ENCODE peak calls at places on chromosomes 16 and 17, in six cellular contexts. G, D, F, W, K and R are unnamed samples.

GRCh38 chr16:64440421-64440831 is 681.4 kb downstream of the CDH11 start:
- DNase-seq in D (peak; percentile 98), G (peak; percentile 51), F (no peak), W (peak; percentile 36), K (peak; percentile 32), R (peak; percentile 81)

GRCh38 chr16:27638833-27639587 is 89.1 kb downstream of the KATNIP start:
- DNase-seq in F (no peak), W (no peak), G (no peak), K (no peak), D (no peak), R (no peak)

GRCh38 chr16:56741399-56741798 is 11.5 kb downstream of the NUP93 start:
- DNase-seq in G (no peak), K (no peak), F (no peak), W (no peak), D (no peak), R (no peak)

GRCh38 chr16:66322174-66322573 is 44.3 kb upstream of the CDH5 start:
- DNase-seq in D (no peak), G (no peak), K (no peak), F (no peak), W (no peak), R (no peak)

GRCh38 chr17:29002811-29003210 is 3.0 kb downstream of the SEZ6 start:
- DNase-seq in F (no peak), W (no peak), G (no peak), D (no peak), K (no peak), R (no peak)

GRCh38 chr16:65782537-65783290 is 583.8 kb upstream of the CDH5 start:
- DNase-seq in D (peak; percentile 97), F (no peak), W (no peak), K (no peak), G (no peak), R (peak; percentile 48)

GRCh38 chr16:22683730-22684280 is 130.2 kb upstream of the HS3ST2 start:
- DNase-seq in F (no peak), D (no peak), G (no peak), K (no peak), W (no peak), R (no peak)

GRCh38 chr16:11340710-11341109 is 4.5 kb upstream of the RMI2 start:
- DNase-seq in G (no peak), W (no peak), F (no peak), K (no peak), D (no peak), R (no peak)

GRCh38 chr16:85153656-85154091 is 41.4 kb upstream of the CIBAR2 start:
- DNase-seq in W (no peak), F (peak; percentile 22), D (no peak), K (no peak), G (no peak), R (no peak)

GRCh38 chr16:57998992-57999365 is 1.5 kb downstream of the ZNF319 start:
- DNase-seq in G (no peak), K (no peak), F (no peak), W (no peak), D (peak; percentile 47), R (no peak)

GRCh38 chr17:35900280-35900679 is 20.1 kb upstream of the CCL5 start:
- DNase-seq in D (no peak), K (no peak), F (no peak), G (no peak), W (no peak), R (no peak)

GRCh38 chr16:67552476-67552875 is 9.8 kb upstream of the CTCF start:
- DNase-seq in G (no peak), W (no peak), D (no peak), K (no peak), F (no peak), R (no peak)

GRCh38 chr16:1642148-1642547 is 30.0 kb downstream of the CRAMP1 start:
- DNase-seq in D (no peak), G (no peak), W (no peak), K (no peak), F (no peak), R (no peak)

GRCh38 chr16:81818514-81819304 is 39.6 kb downstream of the PLCG2 start:
- DNase-seq in K (no peak), F (no peak), D (no peak), W (no peak), G (no peak), R (no peak)

GRCh38 chr17:58082341-58082869 is 814 bp upstream of the DYNLL2 start:
- DNase-seq in W (no peak), F (no peak), G (no peak), D (no peak), K (peak; percentile 19), R (no peak)

GRCh38 chr17:8122391-8122922 is 1.4 kb downstream of the HES7 start:
- DNase-seq in G (no peak), F (no peak), D (peak; percentile 55), K (no peak), W (peak; percentile 28), R (peak; percentile 53)

GRCh38 chr17:8121531-8122390 is 2.1 kb downstream of the HES7 start:
- DNase-seq in W (peak; percentile 88), G (no peak), D (peak; percentile 45), K (peak; percentile 67), F (peak; percentile 75), R (peak; percentile 77)

GRCh38 chr17:8118769-8119574 is 658 bp upstream of the ALOXE3 start:
- DNase-seq in D (peak; percentile 90), W (peak; percentile 94), F (peak; percentile 85), K (peak; percentile 88), G (peak; percentile 67), R (peak; percentile 83)

GRCh38 chr17:8119575-8120519 is 1.5 kb upstream of the ALOXE3 start:
- DNase-seq in F (peak; percentile 71), W (peak; percentile 91), D (peak; percentile 96), K (peak; percentile 78), G (peak; percentile 81), R (peak; percentile 96)

GRCh38 chr17:8120520-8121443 is 2.5 kb upstream of the ALOXE3 start:
- DNase-seq in K (peak; percentile 59), D (peak; percentile 76), F (peak; percentile 65), W (peak; percentile 79), G (peak; percentile 79), R (peak; percentile 71)
- TF ChIP-seq CTCF in K (no peak), D (peak; percentile 48), F (peak; percentile 17), W (peak; percentile 28), G (peak; percentile 45), R (peak; percentile 36)

GRCh38 chr17:44988256-44988942 is 20.3 kb upstream of the C1QL1 start:
- DNase-seq in W (no peak), D (no peak), F (no peak), G (no peak), K (no peak), R (no peak)

GRCh38 chr17:44989552-44990138 is 21.5 kb upstream of the C1QL1 start:
- DNase-seq in W (no peak), D (no peak), K (no peak), F (no peak), G (no peak), R (no peak)

GRCh38 chr17:44987883-44988195 is 19.7 kb upstream of the C1QL1 start:
- DNase-seq in K (no peak), G (no peak), F (no peak), D (no peak), W (no peak), R (no peak)

GRCh38 chr17:44990994-44991393 is 22.9 kb upstream of the C1QL1 start:
- DNase-seq in K (no peak), W (no peak), G (peak; percentile 37), D (no peak), F (no peak), R (no peak)

GRCh38 chr17:44987194-44987882 is 19.2 kb upstream of the C1QL1 start:
- DNase-seq in W (no peak), G (no peak), K (no peak), D (no peak), F (peak; percentile 49), R (no peak)
- H3K4me3 ChIP-seq in W (no peak overlapping the region), G (no peak overlapping the region), K (no peak overlapping the region), D (no peak overlapping the region), F (no peak overlapping the region), R (no peak overlapping the region)

GRCh38 chr17:44924107-44924544 is 8.8 kb upstream of the GFAP start:
- DNase-seq in K (no peak), G (no peak), D (no peak), F (peak; percentile 11), W (no peak), R (no peak)
- TF ChIP-seq CTCF in K (no peak), G (no peak), D (no peak), F (no peak), W (no peak), R (no peak)

GRCh38 chr17:43033947-43034622 is 9.1 kb downstream of the RND2 start:
- DNase-seq in G (no peak), D (no peak), F (no peak), K (no peak), W (no peak), R (no peak)
- H3K4me3 ChIP-seq in G (no peak overlapping the region), D (no peak overlapping the region), F (peak overlapping the region; percentile 21), K (no peak overlapping the region), W (no peak overlapping the region), R (no peak overlapping the region)

DNA sequence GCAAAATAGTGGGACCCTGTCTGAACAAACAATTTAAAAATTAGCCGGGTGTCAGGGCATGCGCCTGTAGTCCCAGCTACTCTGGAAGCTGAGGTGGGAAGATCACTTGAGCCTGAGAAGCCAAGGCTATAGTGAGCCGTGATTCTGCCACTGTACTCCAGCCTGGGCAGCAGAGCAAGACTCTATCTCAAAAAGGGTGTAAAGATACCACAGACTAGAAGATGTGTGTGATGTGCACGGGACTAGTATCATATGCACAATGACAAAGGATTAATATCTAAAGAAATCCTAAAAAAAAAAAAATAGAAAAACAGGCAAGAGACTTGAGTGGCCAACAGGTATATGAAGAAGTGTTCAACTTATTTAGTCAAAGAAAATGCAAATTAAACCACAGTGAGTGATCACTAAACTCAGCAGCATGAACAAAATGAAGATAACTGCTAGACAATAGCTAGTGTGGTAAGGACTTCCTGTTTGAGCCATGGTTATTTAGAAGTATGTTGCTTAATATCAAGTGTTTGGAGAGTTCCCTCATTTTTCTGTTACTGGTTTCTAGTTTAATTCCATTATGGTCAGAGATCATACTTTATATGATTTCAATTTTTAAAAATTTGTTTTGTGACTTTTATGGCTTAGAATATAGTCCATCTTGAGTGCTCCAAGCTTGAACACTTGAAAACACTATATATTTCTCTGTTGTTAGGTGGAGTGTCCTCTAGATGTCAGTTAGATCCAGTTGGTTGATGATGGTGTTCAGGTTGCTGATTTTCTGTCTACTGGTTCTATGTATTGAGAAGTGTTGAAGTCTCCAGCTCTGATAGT is 14.7 kb upstream of the SLX4 start:
- DNase-seq in K (no peak), D (peak; percentile 47), F (no peak), G (no peak), W (no peak), R (no peak)
- TF ChIP-seq CTCF in K (no peak), D (no peak), F (no peak), G (no peak), W (no peak), R (no peak)

GRCh38 chr17:41125064-41125463 is 1.1 kb upstream of the KRTAP4-12 start:
- DNase-seq in D (no peak), F (no peak), K (no peak), W (no peak), G (no peak), R (no peak)
- H3K4me3 ChIP-seq in D (no peak overlapping the region), F (no peak overlapping the region), K (no peak overlapping the region), W (no peak overlapping the region), G (no peak overlapping the region), R (no peak overlapping the region)

DNA sequence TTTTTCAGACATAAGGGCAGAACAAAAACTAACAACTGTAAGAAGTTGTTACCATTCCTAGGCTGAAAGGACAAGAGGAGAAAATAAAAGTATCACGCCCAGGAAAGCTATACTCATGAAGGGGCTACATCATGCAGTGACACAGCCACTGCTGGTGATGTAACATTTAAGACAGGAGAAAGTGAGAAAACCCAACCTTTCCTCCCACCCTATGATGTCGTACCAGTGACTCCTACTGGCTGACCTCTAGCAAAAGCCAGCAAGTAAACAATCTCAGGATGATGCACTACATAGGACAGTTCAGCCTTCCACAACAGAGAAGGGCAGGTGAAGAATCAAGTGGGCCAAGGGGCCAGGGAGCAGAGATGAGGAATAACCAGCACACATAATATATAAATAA is 14.0 kb upstream of the OR1E2 start:
- DNase-seq in K (no peak), G (no peak), D (no peak), F (no peak), W (peak; percentile 10), R (peak; percentile 11)
- TF ChIP-seq CTCF in K (no peak), G (peak; percentile 31), D (no peak), F (peak; percentile 32), W (no peak), R (no peak)